ENCODE peak calls at places on chromosomes 3 and 15, in ten cellular contexts. One of them, this sample, is unnamed.

GRCh38 chr15:80773122-80773551 is 6.0 kb upstream of the CEMIP start:
- DNase-seq in HCT116: no peak
- DNase-seq in tibial artery: no peak
- DNase-seq in SJSA1: no peak
- DNase-seq in adipocyte: peak; percentile 45
- DNase-seq in psoas muscle: no peak
- DNase-seq in neural progenitor cell: no peak
- DNase-seq in H1: no peak
- DNase-seq in GM23248: peak; percentile 67
- DNase-seq in prostate gland: no peak
- DNase-seq in this sample: no peak

GRCh38 chr15:46146002-46146401 is 511.2 kb downstream of the SQOR start:
- DNase-seq in adipocyte: no peak
- DNase-seq in prostate gland: no peak
- DNase-seq in GM23248: no peak
- DNase-seq in psoas muscle: no peak
- DNase-seq in H1: no peak
- DNase-seq in SJSA1: no peak
- DNase-seq in tibial artery: no peak
- DNase-seq in neural progenitor cell: no peak
- DNase-seq in HCT116: no peak
- DNase-seq in this sample: no peak

GRCh38 chr15:66006986-66007385 is 137.7 kb downstream of the RAB11A start:
- DNase-seq in HCT116: no peak
- DNase-seq in psoas muscle: no peak
- DNase-seq in SJSA1: no peak
- DNase-seq in H1: no peak
- DNase-seq in adipocyte: no peak
- DNase-seq in prostate gland: no peak
- DNase-seq in tibial artery: no peak
- DNase-seq in GM23248: peak; percentile 38
- DNase-seq in neural progenitor cell: no peak
- DNase-seq in this sample: no peak

GRCh38 chr3:28118087-28118486 is 123.3 kb upstream of the CMC1 start:
- DNase-seq in tibial artery: no peak
- DNase-seq in GM23248: no peak
- DNase-seq in SJSA1: no peak
- DNase-seq in adipocyte: no peak
- DNase-seq in neural progenitor cell: no peak
- DNase-seq in psoas muscle: no peak
- DNase-seq in HCT116: no peak
- DNase-seq in H1: no peak
- DNase-seq in prostate gland: no peak
- DNase-seq in this sample: peak; percentile 37

GRCh38 chr3:185685231-185686035 is 99.3 kb downstream of the SENP2 start:
- DNase-seq in tibial artery: no peak
- DNase-seq in H1: no peak
- DNase-seq in HCT116: no peak
- DNase-seq in adipocyte: peak; percentile 29
- DNase-seq in psoas muscle: no peak
- DNase-seq in neural progenitor cell: no peak
- DNase-seq in GM23248: no peak
- DNase-seq in SJSA1: no peak
- DNase-seq in prostate gland: no peak
- DNase-seq in this sample: no peak

GRCh38 chr3:114452176-114452744 is 158.4 kb downstream of the TIGIT start:
- DNase-seq in GM23248: no peak
- DNase-seq in psoas muscle: no peak
- DNase-seq in tibial artery: no peak
- DNase-seq in prostate gland: no peak
- DNase-seq in SJSA1: no peak
- DNase-seq in H1: no peak
- DNase-seq in adipocyte: no peak
- DNase-seq in HCT116: no peak
- DNase-seq in neural progenitor cell: no peak
- DNase-seq in this sample: no peak

GRCh38 chr15:22262613-22263020 is 182.3 kb downstream of the OR4M2 start:
- DNase-seq in psoas muscle: no peak
- DNase-seq in neural progenitor cell: no peak
- DNase-seq in H1: no peak
- DNase-seq in adipocyte: no peak
- DNase-seq in tibial artery: no peak
- DNase-seq in GM23248: no peak
- DNase-seq in HCT116: no peak
- DNase-seq in prostate gland: no peak
- DNase-seq in SJSA1: no peak
- DNase-seq in this sample: no peak

GRCh38 chr3:150248116-150248864 is 159.8 kb upstream of the TSC22D2 start:
- DNase-seq in HCT116: no peak
- DNase-seq in prostate gland: no peak
- DNase-seq in GM23248: peak; percentile 53
- DNase-seq in neural progenitor cell: no peak
- DNase-seq in adipocyte: peak; percentile 80
- DNase-seq in psoas muscle: no peak
- DNase-seq in H1: no peak
- DNase-seq in SJSA1: peak; percentile 77
- DNase-seq in tibial artery: no peak
- DNase-seq in this sample: no peak

GRCh38 chr15:35728176-35728938 is 182.4 kb upstream of the DPH6 start:
- DNase-seq in HCT116: no peak
- DNase-seq in GM23248: no peak
- DNase-seq in SJSA1: no peak
- DNase-seq in tibial artery: no peak
- DNase-seq in psoas muscle: no peak
- DNase-seq in prostate gland: peak; percentile 14
- DNase-seq in H1: no peak
- DNase-seq in neural progenitor cell: no peak
- DNase-seq in adipocyte: no peak
- DNase-seq in this sample: no peak

GRCh38 chr3:30308131-30308530 is 298.3 kb upstream of the TGFBR2 start:
- DNase-seq in neural progenitor cell: no peak
- DNase-seq in psoas muscle: no peak
- DNase-seq in HCT116: no peak
- DNase-seq in adipocyte: peak; percentile 66
- DNase-seq in SJSA1: no peak
- DNase-seq in GM23248: peak; percentile 79
- DNase-seq in H1: no peak
- DNase-seq in tibial artery: no peak
- DNase-seq in prostate gland: no peak
- DNase-seq in this sample: no peak

GRCh38 chr3:16048435-16049318 is 125.8 kb upstream of the GALNT15 start:
- DNase-seq in SJSA1: peak; percentile 63
- DNase-seq in tibial artery: no peak
- DNase-seq in prostate gland: peak; percentile 54
- DNase-seq in psoas muscle: no peak
- DNase-seq in HCT116: peak; percentile 61
- DNase-seq in GM23248: peak; percentile 86
- DNase-seq in adipocyte: peak; percentile 90
- DNase-seq in neural progenitor cell: peak; percentile 67
- DNase-seq in H1: no peak
- DNase-seq in this sample: no peak

GRCh38 chr3:134054231-134054630 is 24.5 kb upstream of the SLCO2A1 start:
- DNase-seq in neural progenitor cell: no peak
- DNase-seq in adipocyte: no peak
- DNase-seq in psoas muscle: no peak
- DNase-seq in tibial artery: peak; percentile 64
- DNase-seq in GM23248: peak; percentile 39
- DNase-seq in prostate gland: no peak
- DNase-seq in SJSA1: no peak
- DNase-seq in HCT116: no peak
- DNase-seq in H1: no peak
- DNase-seq in this sample: no peak

GRCh38 chr3:125261031-125261430 is 48.5 kb upstream of the SLC12A8 start:
- DNase-seq in GM23248: no peak
- DNase-seq in SJSA1: no peak
- DNase-seq in adipocyte: no peak
- DNase-seq in H1: no peak
- DNase-seq in prostate gland: no peak
- DNase-seq in tibial artery: no peak
- DNase-seq in psoas muscle: no peak
- DNase-seq in neural progenitor cell: no peak
- DNase-seq in HCT116: no peak
- DNase-seq in this sample: no peak

GRCh38 chr3:5572168-5572567 is 384.7 kb downstream of the EDEM1 start:
- DNase-seq in GM23248: no peak
- DNase-seq in HCT116: no peak
- DNase-seq in adipocyte: no peak
- DNase-seq in SJSA1: no peak
- DNase-seq in psoas muscle: no peak
- DNase-seq in prostate gland: no peak
- DNase-seq in tibial artery: no peak
- DNase-seq in neural progenitor cell: no peak
- DNase-seq in H1: no peak
- DNase-seq in this sample: no peak

GRCh38 chr15:98964461-98965454 is 42.8 kb downstream of the PGPEP1L start:
- DNase-seq in neural progenitor cell: no peak
- DNase-seq in tibial artery: no peak
- DNase-seq in psoas muscle: no peak
- DNase-seq in HCT116: no peak
- DNase-seq in GM23248: no peak
- DNase-seq in adipocyte: peak; percentile 13
- DNase-seq in prostate gland: no peak
- DNase-seq in H1: no peak
- DNase-seq in SJSA1: no peak
- DNase-seq in this sample: no peak

GRCh38 chr3:69588170-69588569 is 151.1 kb upstream of the MITF start:
- DNase-seq in tibial artery: no peak
- DNase-seq in prostate gland: no peak
- DNase-seq in neural progenitor cell: no peak
- DNase-seq in SJSA1: no peak
- DNase-seq in GM23248: no peak
- DNase-seq in psoas muscle: no peak
- DNase-seq in HCT116: no peak
- DNase-seq in H1: no peak
- DNase-seq in adipocyte: no peak
- DNase-seq in this sample: no peak

GRCh38 chr3:27721717-27722564 is at the start of gene EOMES:
- DNase-seq in psoas muscle: peak; percentile 23
- DNase-seq in HCT116: peak; percentile 73
- DNase-seq in SJSA1: no peak
- DNase-seq in neural progenitor cell: peak; percentile 89
- DNase-seq in GM23248: peak; percentile 56
- DNase-seq in tibial artery: no peak
- DNase-seq in prostate gland: no peak
- DNase-seq in H1: peak; percentile 84
- DNase-seq in adipocyte: peak; percentile 33
- DNase-seq in this sample: no peak

GRCh38 chr3:198028718-198029117 is 68.7 kb downstream of the LMLN start:
- DNase-seq in psoas muscle: no peak
- DNase-seq in tibial artery: no peak
- DNase-seq in prostate gland: no peak
- DNase-seq in HCT116: no peak
- DNase-seq in SJSA1: no peak
- DNase-seq in H1: no peak
- DNase-seq in neural progenitor cell: no peak
- DNase-seq in GM23248: peak; percentile 31
- DNase-seq in adipocyte: peak; percentile 83
- DNase-seq in this sample: no peak

GRCh38 chr3:10551821-10552630 is 46.6 kb upstream of the ATP2B2 start:
- DNase-seq in adipocyte: peak; percentile 27
- DNase-seq in SJSA1: peak; percentile 61
- DNase-seq in tibial artery: peak; percentile 74
- DNase-seq in HCT116: peak; percentile 15
- DNase-seq in psoas muscle: peak; percentile 60
- DNase-seq in H1: peak; percentile 36
- DNase-seq in neural progenitor cell: no peak
- DNase-seq in prostate gland: no peak
- DNase-seq in GM23248: peak; percentile 66
- DNase-seq in this sample: no peak
- H3K4me3 ChIP-seq in adipocyte: no peak overlapping the region
- H3K4me3 ChIP-seq in SJSA1: no peak overlapping the region
- H3K4me3 ChIP-seq in tibial artery: no peak overlapping the region
- H3K4me3 ChIP-seq in HCT116: peak overlapping the region; percentile 43
- H3K4me3 ChIP-seq in psoas muscle: no peak overlapping the region
- H3K4me3 ChIP-seq in H1: no peak overlapping the region
- H3K4me3 ChIP-seq in neural progenitor cell: no peak overlapping the region
- H3K4me3 ChIP-seq in prostate gland: no peak overlapping the region
- H3K4me3 ChIP-seq in GM23248: no peak overlapping the region
- H3K4me3 ChIP-seq in this sample: no peak overlapping the region

GRCh38 chr3:50620846-50621245 is 3.9 kb downstream of the MAPKAPK3 start:
- DNase-seq in psoas muscle: no peak
- DNase-seq in H1: no peak
- DNase-seq in adipocyte: no peak
- DNase-seq in HCT116: no peak
- DNase-seq in prostate gland: no peak
- DNase-seq in GM23248: peak; percentile 63
- DNase-seq in tibial artery: no peak
- DNase-seq in SJSA1: no peak
- DNase-seq in neural progenitor cell: no peak
- DNase-seq in this sample: no peak
- H3K4me1 ChIP-seq in psoas muscle: peaks cover 64% of the 10 kb centered on the region
- H3K4me1 ChIP-seq in H1: peaks cover 24% of the 10 kb centered on the region
- H3K4me1 ChIP-seq in adipocyte: peaks cover 21% of the 10 kb centered on the region
- H3K4me1 ChIP-seq in HCT116: peaks cover 39% of the 10 kb centered on the region
- H3K4me1 ChIP-seq in prostate gland: peaks cover 28% of the 10 kb centered on the region
- H3K4me1 ChIP-seq in GM23248: peaks cover 39% of the 10 kb centered on the region
- H3K4me1 ChIP-seq in tibial artery: no peaks in the 10 kb centered on the region
- H3K4me1 ChIP-seq in SJSA1: peaks cover 28% of the 10 kb centered on the region
- H3K4me1 ChIP-seq in neural progenitor cell: peaks cover 34% of the 10 kb centered on the region
- H3K4me1 ChIP-seq in this sample: peaks cover 2% of the 10 kb centered on the region

DNA sequence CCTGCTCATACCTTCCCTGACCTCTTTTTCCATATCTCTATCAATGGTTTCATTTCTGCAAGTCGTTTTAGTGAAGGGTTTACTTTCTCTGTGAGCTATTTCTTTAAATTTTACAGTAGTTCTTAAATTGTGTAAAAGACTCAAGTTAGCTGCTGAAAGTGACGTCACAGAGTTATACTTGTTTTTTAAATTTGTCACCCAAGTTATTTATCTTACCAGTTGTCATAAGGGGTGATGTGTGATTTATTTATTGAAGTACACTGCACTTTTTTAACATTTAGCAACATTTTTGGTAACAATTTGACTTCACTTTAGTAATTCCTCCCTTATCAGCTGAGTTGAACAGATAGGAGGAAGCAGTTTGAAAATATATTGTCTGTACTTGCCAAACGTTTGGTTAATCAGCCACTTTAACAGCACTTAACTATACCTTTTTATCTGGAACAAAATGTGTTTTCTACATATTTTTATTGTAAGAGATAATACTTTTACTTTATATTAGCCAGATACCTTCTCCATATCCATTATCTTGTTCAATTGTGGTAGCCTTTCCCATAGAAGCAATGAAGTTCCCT is 3.8 kb downstream of the STT3B start:
- DNase-seq in psoas muscle: no peak
- DNase-seq in HCT116: no peak
- DNase-seq in neural progenitor cell: no peak
- DNase-seq in tibial artery: no peak
- DNase-seq in H1: no peak
- DNase-seq in prostate gland: no peak
- DNase-seq in adipocyte: no peak
- DNase-seq in SJSA1: no peak
- DNase-seq in GM23248: peak; percentile 29
- DNase-seq in this sample: no peak
- H3K4me3 ChIP-seq in psoas muscle: peak overlapping the region; percentile 88
- H3K4me3 ChIP-seq in HCT116: no peak overlapping the region
- H3K4me3 ChIP-seq in neural progenitor cell: peak overlapping the region; percentile 95
- H3K4me3 ChIP-seq in tibial artery: no peak overlapping the region
- H3K4me3 ChIP-seq in H1: no peak overlapping the region
- H3K4me3 ChIP-seq in prostate gland: no peak overlapping the region
- H3K4me3 ChIP-seq in adipocyte: peak overlapping the region; percentile 33
- H3K4me3 ChIP-seq in SJSA1: no peak overlapping the region
- H3K4me3 ChIP-seq in GM23248: peak overlapping the region; percentile 10
- H3K4me3 ChIP-seq in this sample: no peak overlapping the region

DNA sequence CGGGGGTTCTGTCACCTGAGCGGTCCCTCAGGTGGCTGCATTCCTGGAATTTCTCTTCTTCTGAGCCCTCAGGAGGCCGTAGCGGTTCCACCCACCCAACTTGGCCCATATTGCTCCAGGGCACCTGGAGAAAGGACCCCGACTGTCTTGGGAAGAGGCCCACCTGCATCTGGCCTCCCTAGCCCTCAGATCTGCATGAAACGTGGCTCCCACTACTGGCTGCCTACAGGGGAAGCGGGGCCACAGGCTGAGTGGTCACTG is 9.9 kb upstream of the ANPEP start:
- DNase-seq in tibial artery: no peak
- DNase-seq in adipocyte: no peak
- DNase-seq in GM23248: no peak
- DNase-seq in HCT116: no peak
- DNase-seq in prostate gland: no peak
- DNase-seq in H1: no peak
- DNase-seq in psoas muscle: no peak
- DNase-seq in neural progenitor cell: no peak
- DNase-seq in SJSA1: no peak
- DNase-seq in this sample: no peak
- H3K4me1 ChIP-seq in tibial artery: no peaks in the 10 kb centered on the region
- H3K4me1 ChIP-seq in adipocyte: peaks cover 63% of the 10 kb centered on the region
- H3K4me1 ChIP-seq in GM23248: peaks cover 71% of the 10 kb centered on the region
- H3K4me1 ChIP-seq in HCT116: peaks cover 5% of the 10 kb centered on the region
- H3K4me1 ChIP-seq in prostate gland: peaks cover 13% of the 10 kb centered on the region
- H3K4me1 ChIP-seq in H1: peaks cover 11% of the 10 kb centered on the region
- H3K4me1 ChIP-seq in psoas muscle: peaks cover 12% of the 10 kb centered on the region
- H3K4me1 ChIP-seq in neural progenitor cell: peaks cover 8% of the 10 kb centered on the region
- H3K4me1 ChIP-seq in SJSA1: peaks cover 47% of the 10 kb centered on the region
- H3K4me1 ChIP-seq in this sample: peaks cover 4% of the 10 kb centered on the region